ENCODE peak calls at places on chromosomes 16 and 17, in seven cellular contexts. Y is GM12891, I is HepG2, N is K562, U is GM12878, Z is SK-N-SH, V is H1. L is an unnamed sample.
A peak's percentile ranks its signal among the peaks of the same experiment; 100 is the strongest.

GRCh38 chr17:28379814-28380571 is 8.5 kb downstream of the SARM1 start:
- DNase-seq in Y (no peak), I (peak; percentile 77), N (no peak), U (no peak), Z (peak; percentile 76), V (no peak), L (no peak)

GRCh38 chr16:72847187-72848044 is 200.5 kb downstream of the ZFHX3 start:
- DNase-seq in Y (peak; percentile 59), I (peak; percentile 30), N (peak; percentile 34), U (no peak), Z (peak; percentile 70), V (no peak), L (peak; percentile 42)

GRCh38 chr16:55842369-55843104 is 9.6 kb upstream of the CES1 start:
- DNase-seq in Y (peak; percentile 42), I (peak; percentile 56), N (peak; percentile 59), U (no peak), Z (peak; percentile 70), V (peak; percentile 43), L (peak; percentile 29)

GRCh38 chr17:71438631-71439146 is 682.1 kb upstream of the SOX9 start:
- DNase-seq in Y (no peak), I (peak; percentile 25), N (no peak), U (no peak), Z (peak; percentile 56), V (no peak), L (no peak)

GRCh38 chr16:75218256-75219076 is at the start of gene CTRB1:
- DNase-seq in Y (no peak), I (no peak), N (no peak), U (no peak), Z (peak; percentile 57), V (no peak), L (peak; percentile 42)

GRCh38 chr17:41324180-41325075 is 8.9 kb upstream of the KRTAP17-1 start:
- DNase-seq in Y (no peak), I (peak; percentile 18), N (peak; percentile 16), U (no peak), Z (no peak), V (peak; percentile 61), L (no peak)

GRCh38 chr16:30562021-30562420 is 3.8 kb upstream of the ZNF764 start:
- DNase-seq in Y (no peak), I (no peak), N (no peak), U (no peak), Z (no peak), V (no peak), L (no peak)

GRCh38 chr17:62085511-62086408 is 20.7 kb upstream of the MED13 start:
- DNase-seq in Y (no peak), I (peak; percentile 79), N (peak; percentile 60), U (no peak), Z (no peak), V (no peak), L (no peak)

GRCh38 chr17:39737761-39738567 is at the start of gene GRB7:
- DNase-seq in Y (peak; percentile 55), I (peak; percentile 56), N (peak; percentile 42), U (no peak), Z (peak; percentile 33), V (peak; percentile 83), L (no peak)

GRCh38 chr17:41666708-41667279 is 21.9 kb upstream of the EIF1 start:
- DNase-seq in Y (peak; percentile 75), I (peak; percentile 75), N (peak; percentile 94), U (peak; percentile 66), Z (peak; percentile 84), V (peak; percentile 97), L (peak; percentile 80)

GRCh38 chr17:75277664-75278071 is 6.6 kb upstream of the MIF4GD start:
- DNase-seq in Y (no peak), I (no peak), N (no peak), U (no peak), Z (no peak), V (no peak), L (no peak)

GRCh38 chr17:76544123-76544915 is 4.5 kb downstream of the PRCD start:
- DNase-seq in Y (no peak), I (no peak), N (no peak), U (no peak), Z (peak; percentile 90), V (no peak), L (no peak)

GRCh38 chr16:1861730-1862129 is 10.2 kb downstream of the MEIOB start:
- DNase-seq in Y (no peak), I (no peak), N (no peak), U (no peak), Z (no peak), V (no peak), L (no peak)

GRCh38 chr16:1859650-1860049 is 12.3 kb downstream of the MEIOB start:
- DNase-seq in Y (no peak), I (no peak), N (no peak), U (no peak), Z (no peak), V (no peak), L (no peak)

GRCh38 chr16:1862394-1862793 is 9.6 kb downstream of the MEIOB start:
- DNase-seq in Y (no peak), I (no peak), N (no peak), U (no peak), Z (no peak), V (no peak), L (no peak)

GRCh38 chr16:1865902-1866690 is 5.9 kb downstream of the MEIOB start:
- DNase-seq in Y (no peak), I (no peak), N (no peak), U (no peak), Z (no peak), V (no peak), L (no peak)

DNA sequence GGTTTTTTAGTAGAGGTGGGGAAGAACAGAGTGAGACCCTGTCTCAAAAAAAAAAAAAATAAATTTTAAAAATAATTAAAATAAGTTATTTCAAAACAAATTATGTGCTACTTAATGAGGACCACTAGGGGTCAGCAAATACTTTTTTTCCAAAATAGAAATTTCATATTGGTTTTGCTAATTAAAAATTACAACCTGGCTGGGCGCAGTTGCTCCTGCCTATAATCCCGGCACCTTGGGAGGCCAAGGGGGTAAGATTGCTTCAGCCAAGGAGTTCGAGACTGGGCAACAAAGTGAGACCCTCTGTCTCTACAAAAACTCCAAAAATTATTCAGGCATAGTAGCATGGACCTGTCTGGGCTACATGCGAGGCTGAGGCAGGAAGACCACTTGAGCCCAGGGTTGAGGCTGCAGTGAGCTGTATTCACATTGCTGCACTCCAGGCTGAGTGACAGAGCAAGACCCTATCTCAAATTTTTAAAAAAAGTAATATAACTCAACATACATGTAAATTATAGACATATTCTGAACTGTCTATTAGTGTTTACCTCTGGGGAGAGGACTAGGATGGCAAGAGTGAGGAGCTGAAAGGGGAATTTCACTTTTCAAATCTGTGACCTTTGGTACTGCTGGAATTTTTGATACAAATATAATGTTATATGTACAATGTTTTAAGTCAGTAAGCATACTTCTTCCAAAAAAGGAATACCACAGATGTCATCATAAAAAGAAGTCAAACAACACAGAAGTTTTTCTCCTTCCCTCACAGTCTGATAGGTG is 8.1 kb downstream of the MEIOB start:
- DNase-seq in Y (no peak), I (no peak), N (peak; percentile 29), U (no peak), Z (peak; percentile 44), V (no peak), L (no peak)
- TF ChIP-seq TAF1 in Y (no peak), I (no peak), N (no peak), U (no peak), Z (no peak), V (no peak), L (no peak)

GRCh38 chr16:87685766-87686165 is 80.0 kb downstream of the KLHDC4 start:
- DNase-seq in Y (no peak), I (no peak), N (no peak), U (no peak), Z (no peak), V (no peak), L (no peak)

GRCh38 chr16:87682852-87683399 is 80.6 kb downstream of the JPH3 start:
- DNase-seq in Y (no peak), I (no peak), N (no peak), U (no peak), Z (no peak), V (no peak), L (no peak)

GRCh38 chr16:87684711-87685404 is 80.9 kb downstream of the KLHDC4 start:
- DNase-seq in Y (no peak), I (no peak), N (no peak), U (no peak), Z (no peak), V (no peak), L (no peak)

GRCh38 chr16:87685405-87685755 is 80.4 kb downstream of the KLHDC4 start:
- DNase-seq in Y (no peak), I (no peak), N (no peak), U (no peak), Z (no peak), V (no peak), L (no peak)

DNA sequence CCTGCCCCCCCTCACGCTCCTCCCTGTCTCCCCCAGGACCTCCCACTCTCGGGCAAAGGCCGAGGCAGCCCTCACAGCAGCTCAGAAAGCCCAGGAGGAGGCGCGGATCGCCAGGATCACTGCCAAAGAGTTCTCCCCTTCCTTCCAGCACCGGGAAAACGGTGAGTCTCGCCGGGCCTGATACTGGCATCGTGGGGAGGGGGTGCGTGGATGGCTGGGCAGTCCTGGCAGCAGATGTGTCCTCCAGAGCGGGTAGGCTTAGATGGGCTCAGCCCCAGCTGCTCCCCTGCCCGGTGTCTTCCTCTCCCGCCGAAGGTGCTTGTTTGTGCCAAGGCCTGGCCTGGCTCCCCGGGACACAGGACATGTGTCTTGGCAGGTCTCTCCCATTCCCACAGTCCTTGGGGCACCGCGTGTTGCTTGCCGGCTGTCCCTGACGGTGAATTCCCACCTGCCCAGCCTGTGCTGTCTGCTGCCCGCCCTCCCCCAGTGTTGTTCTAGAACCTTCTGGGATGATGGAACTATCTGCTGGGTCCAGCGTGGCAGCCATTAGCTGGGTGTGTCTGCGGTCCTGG is 81.6 kb downstream of the KLHDC4 start:
- DNase-seq in Y (no peak), I (no peak), N (no peak), U (no peak), Z (no peak), V (no peak), L (no peak)
- TF ChIP-seq POLR2AphosphoS5 in Y (no peak), I (no peak), N (no peak), U (no peak), Z (no peak), V (no peak), L (no peak)

GRCh38 chr16:568401-569258 is 1.1 kb upstream of the PIGQ start:
- DNase-seq in Y (no peak), I (no peak), N (peak; percentile 81), U (no peak), Z (no peak), V (no peak), L (no peak)
- TF ChIP-seq TAF1 in Y (no peak), I (no peak), N (no peak), U (no peak), Z (no peak), V (no peak), L (no peak)

GRCh38 chr17:81519284-81520020 is 6.9 kb upstream of the ACTG1 start:
- DNase-seq in Y (peak; percentile 79), I (no peak), N (peak; percentile 84), U (no peak), Z (no peak), V (peak; percentile 69), L (peak; percentile 74)

GRCh38 chr17:81518785-81519283 is 6.2 kb upstream of the ACTG1 start:
- DNase-seq in Y (no peak), I (no peak), N (peak; percentile 64), U (no peak), Z (no peak), V (no peak), L (no peak)

GRCh38 chr17:81517009-81517338 is 4.4 kb upstream of the ACTG1 start:
- DNase-seq in Y (no peak), I (no peak), N (no peak), U (no peak), Z (no peak), V (no peak), L (no peak)

GRCh38 chr17:81517339-81518112 is 4.9 kb upstream of the ACTG1 start:
- DNase-seq in Y (peak; percentile 82), I (no peak), N (no peak), U (peak; percentile 82), Z (no peak), V (peak; percentile 56), L (peak; percentile 88)

GRCh38 chr17:81518113-81518784 is 5.7 kb upstream of the ACTG1 start:
- DNase-seq in Y (no peak), I (no peak), N (no peak), U (no peak), Z (no peak), V (peak; percentile 58), L (no peak)
- TF ChIP-seq POLR2AphosphoS5 in Y (no peak), I (no peak), N (no peak), U (no peak), Z (no peak), V (no peak), L (peak; percentile 15)